ENCODE peak calls at places on chromosomes 13 and 19, in nine cellular contexts. One of them, this sample, is unnamed.

GRCh38 chr13:107216046-107216715 is 648.2 kb upstream of the ARGLU1 start:
- DNase-seq in neural crest cell: no peak
- DNase-seq in CD8-positive, alpha-beta T cell: no peak
- DNase-seq in pancreas: no peak
- DNase-seq in HFF-Myc: no peak
- DNase-seq in ovary: no peak
- DNase-seq in Caco-2: no peak
- DNase-seq in brain microvascular endothelial cell: no peak
- DNase-seq in Panc1: no peak
- DNase-seq in this sample: no peak

GRCh38 chr19:46970815-46971214 is 48.8 kb upstream of the NPAS1 start:
- DNase-seq in neural crest cell: no peak
- DNase-seq in CD8-positive, alpha-beta T cell: no peak
- DNase-seq in pancreas: no peak
- DNase-seq in HFF-Myc: peak; percentile 80
- DNase-seq in ovary: no peak
- DNase-seq in Caco-2: no peak
- DNase-seq in brain microvascular endothelial cell: peak; percentile 93
- DNase-seq in Panc1: peak; percentile 50
- DNase-seq in this sample: no peak

GRCh38 chr19:19628499-19629134 is 597 bp upstream of the LPAR2 start:
- DNase-seq in neural crest cell: peak; percentile 70
- DNase-seq in CD8-positive, alpha-beta T cell: peak; percentile 62
- DNase-seq in pancreas: peak; percentile 45
- DNase-seq in HFF-Myc: no peak
- DNase-seq in ovary: peak; percentile 67
- DNase-seq in Caco-2: peak; percentile 78
- DNase-seq in brain microvascular endothelial cell: peak; percentile 58
- DNase-seq in Panc1: no peak
- DNase-seq in this sample: peak; percentile 45

GRCh38 chr19:14135355-14135754 is 1.0 kb downstream of the ASF1B start:
- DNase-seq in neural crest cell: no peak
- DNase-seq in CD8-positive, alpha-beta T cell: no peak
- DNase-seq in pancreas: no peak
- DNase-seq in HFF-Myc: no peak
- DNase-seq in ovary: no peak
- DNase-seq in Caco-2: no peak
- DNase-seq in brain microvascular endothelial cell: no peak
- DNase-seq in Panc1: no peak
- DNase-seq in this sample: no peak

GRCh38 chr13:108463365-108463764 is 166.0 kb upstream of the MYO16 start:
- DNase-seq in neural crest cell: no peak
- DNase-seq in CD8-positive, alpha-beta T cell: no peak
- DNase-seq in pancreas: no peak
- DNase-seq in HFF-Myc: peak; percentile 3
- DNase-seq in ovary: no peak
- DNase-seq in Caco-2: no peak
- DNase-seq in brain microvascular endothelial cell: peak; percentile 90
- DNase-seq in Panc1: no peak
- DNase-seq in this sample: no peak

GRCh38 chr13:31485183-31485582 is 254.1 kb upstream of the RXFP2 start:
- DNase-seq in neural crest cell: no peak
- DNase-seq in CD8-positive, alpha-beta T cell: no peak
- DNase-seq in pancreas: no peak
- DNase-seq in HFF-Myc: no peak
- DNase-seq in ovary: no peak
- DNase-seq in Caco-2: no peak
- DNase-seq in brain microvascular endothelial cell: peak; percentile 68
- DNase-seq in Panc1: no peak
- DNase-seq in this sample: no peak

GRCh38 chr13:43127103-43127817 is 103.9 kb downstream of the DNAJC15 start:
- DNase-seq in neural crest cell: no peak
- DNase-seq in CD8-positive, alpha-beta T cell: no peak
- DNase-seq in pancreas: no peak
- DNase-seq in HFF-Myc: no peak
- DNase-seq in ovary: no peak
- DNase-seq in Caco-2: no peak
- DNase-seq in brain microvascular endothelial cell: no peak
- DNase-seq in Panc1: no peak
- DNase-seq in this sample: no peak

GRCh38 chr13:25170554-25171107 is 1.5 kb downstream of the AMER2 start:
- DNase-seq in neural crest cell: peak; percentile 25
- DNase-seq in CD8-positive, alpha-beta T cell: peak; percentile 13
- DNase-seq in pancreas: no peak
- DNase-seq in HFF-Myc: no peak
- DNase-seq in ovary: no peak
- DNase-seq in Caco-2: no peak
- DNase-seq in brain microvascular endothelial cell: no peak
- DNase-seq in Panc1: no peak
- DNase-seq in this sample: no peak

GRCh38 chr13:107612376-107612775 is 603.0 kb downstream of the LIG4 start:
- DNase-seq in neural crest cell: no peak
- DNase-seq in CD8-positive, alpha-beta T cell: no peak
- DNase-seq in pancreas: no peak
- DNase-seq in HFF-Myc: no peak
- DNase-seq in ovary: no peak
- DNase-seq in Caco-2: no peak
- DNase-seq in brain microvascular endothelial cell: no peak
- DNase-seq in Panc1: no peak
- DNase-seq in this sample: no peak

GRCh38 chr19:46713781-46714522 is 3.0 kb downstream of the PRKD2 start:
- DNase-seq in neural crest cell: peak; percentile 50
- DNase-seq in CD8-positive, alpha-beta T cell: peak; percentile 72
- DNase-seq in pancreas: peak; percentile 97
- DNase-seq in HFF-Myc: peak; percentile 54
- DNase-seq in ovary: peak; percentile 94
- DNase-seq in Caco-2: peak; percentile 87
- DNase-seq in brain microvascular endothelial cell: peak; percentile 80
- DNase-seq in Panc1: no peak
- DNase-seq in this sample: peak; percentile 58

GRCh38 chr13:38990693-38991092 is at the start of gene STOML3:
- DNase-seq in neural crest cell: no peak
- DNase-seq in CD8-positive, alpha-beta T cell: no peak
- DNase-seq in pancreas: no peak
- DNase-seq in HFF-Myc: no peak
- DNase-seq in ovary: no peak
- DNase-seq in Caco-2: no peak
- DNase-seq in brain microvascular endothelial cell: no peak
- DNase-seq in Panc1: no peak
- DNase-seq in this sample: no peak

GRCh38 chr13:60571571-60571970 is 174.6 kb downstream of the TDRD3 start:
- DNase-seq in neural crest cell: no peak
- DNase-seq in CD8-positive, alpha-beta T cell: no peak
- DNase-seq in pancreas: no peak
- DNase-seq in HFF-Myc: no peak
- DNase-seq in ovary: no peak
- DNase-seq in Caco-2: no peak
- DNase-seq in brain microvascular endothelial cell: no peak
- DNase-seq in Panc1: no peak
- DNase-seq in this sample: no peak

GRCh38 chr13:114144606-114145244 is 12.3 kb upstream of the RASA3 start:
- DNase-seq in neural crest cell: no peak
- DNase-seq in CD8-positive, alpha-beta T cell: no peak
- DNase-seq in pancreas: peak; percentile 10
- DNase-seq in HFF-Myc: no peak
- DNase-seq in ovary: no peak
- DNase-seq in Caco-2: peak; percentile 25
- DNase-seq in brain microvascular endothelial cell: no peak
- DNase-seq in Panc1: no peak
- DNase-seq in this sample: no peak

GRCh38 chr13:39379667-39380655 is 223.0 kb downstream of the LHFPL6 start:
- DNase-seq in neural crest cell: no peak
- DNase-seq in CD8-positive, alpha-beta T cell: no peak
- DNase-seq in pancreas: no peak
- DNase-seq in HFF-Myc: no peak
- DNase-seq in ovary: no peak
- DNase-seq in Caco-2: no peak
- DNase-seq in brain microvascular endothelial cell: no peak
- DNase-seq in Panc1: no peak
- DNase-seq in this sample: no peak

GRCh38 chr13:75217949-75218348 is 264.0 kb downstream of the TBC1D4 start:
- DNase-seq in neural crest cell: no peak
- DNase-seq in CD8-positive, alpha-beta T cell: no peak
- DNase-seq in pancreas: no peak
- DNase-seq in HFF-Myc: no peak
- DNase-seq in ovary: no peak
- DNase-seq in Caco-2: no peak
- DNase-seq in brain microvascular endothelial cell: peak; percentile 36
- DNase-seq in Panc1: no peak
- DNase-seq in this sample: no peak

GRCh38 chr19:40744554-40745401 is 5.5 kb downstream of the ACTMAP start:
- DNase-seq in neural crest cell: no peak
- DNase-seq in CD8-positive, alpha-beta T cell: peak; percentile 30
- DNase-seq in pancreas: no peak
- DNase-seq in HFF-Myc: no peak
- DNase-seq in ovary: no peak
- DNase-seq in Caco-2: peak; percentile 75
- DNase-seq in brain microvascular endothelial cell: no peak
- DNase-seq in Panc1: no peak
- DNase-seq in this sample: no peak
- TF ChIP-seq CTCF in neural crest cell: no peak
- TF ChIP-seq CTCF in CD8-positive, alpha-beta T cell: no peak
- TF ChIP-seq CTCF in pancreas: no peak
- TF ChIP-seq CTCF in HFF-Myc: no peak
- TF ChIP-seq CTCF in ovary: no peak
- TF ChIP-seq CTCF in Caco-2: peak; percentile 41
- TF ChIP-seq CTCF in brain microvascular endothelial cell: no peak
- TF ChIP-seq CTCF in Panc1: no peak
- TF ChIP-seq CTCF in this sample: no peak

GRCh38 chr13:52703482-52703881 is 36.1 kb downstream of the CNMD start:
- DNase-seq in neural crest cell: no peak
- DNase-seq in CD8-positive, alpha-beta T cell: no peak
- DNase-seq in pancreas: no peak
- DNase-seq in HFF-Myc: no peak
- DNase-seq in ovary: no peak
- DNase-seq in Caco-2: no peak
- DNase-seq in brain microvascular endothelial cell: no peak
- DNase-seq in Panc1: no peak
- DNase-seq in this sample: no peak

GRCh38 chr13:52711277-52711676 is 28.3 kb downstream of the CNMD start:
- DNase-seq in neural crest cell: no peak
- DNase-seq in CD8-positive, alpha-beta T cell: no peak
- DNase-seq in pancreas: no peak
- DNase-seq in HFF-Myc: peak; percentile 10
- DNase-seq in ovary: no peak
- DNase-seq in Caco-2: no peak
- DNase-seq in brain microvascular endothelial cell: no peak
- DNase-seq in Panc1: no peak
- DNase-seq in this sample: no peak

GRCh38 chr13:52701728-52702480 is 37.7 kb downstream of the CNMD start:
- DNase-seq in neural crest cell: no peak
- DNase-seq in CD8-positive, alpha-beta T cell: no peak
- DNase-seq in pancreas: no peak
- DNase-seq in HFF-Myc: no peak
- DNase-seq in ovary: no peak
- DNase-seq in Caco-2: no peak
- DNase-seq in brain microvascular endothelial cell: no peak
- DNase-seq in Panc1: no peak
- DNase-seq in this sample: no peak

GRCh38 chr13:52706074-52706473 is 33.5 kb downstream of the CNMD start:
- DNase-seq in neural crest cell: no peak
- DNase-seq in CD8-positive, alpha-beta T cell: no peak
- DNase-seq in pancreas: no peak
- DNase-seq in HFF-Myc: no peak
- DNase-seq in ovary: no peak
- DNase-seq in Caco-2: no peak
- DNase-seq in brain microvascular endothelial cell: no peak
- DNase-seq in Panc1: no peak
- DNase-seq in this sample: no peak

GRCh38 chr13:52707375-52707774 is 32.2 kb downstream of the CNMD start:
- DNase-seq in neural crest cell: no peak
- DNase-seq in CD8-positive, alpha-beta T cell: no peak
- DNase-seq in pancreas: no peak
- DNase-seq in HFF-Myc: no peak
- DNase-seq in ovary: no peak
- DNase-seq in Caco-2: no peak
- DNase-seq in brain microvascular endothelial cell: no peak
- DNase-seq in Panc1: no peak
- DNase-seq in this sample: no peak
- TF ChIP-seq CTCF in neural crest cell: peak; percentile 39
- TF ChIP-seq CTCF in CD8-positive, alpha-beta T cell: no peak
- TF ChIP-seq CTCF in pancreas: no peak
- TF ChIP-seq CTCF in HFF-Myc: no peak
- TF ChIP-seq CTCF in ovary: no peak
- TF ChIP-seq CTCF in Caco-2: peak; percentile 4
- TF ChIP-seq CTCF in brain microvascular endothelial cell: no peak
- TF ChIP-seq CTCF in Panc1: peak; percentile 30
- TF ChIP-seq CTCF in this sample: no peak

GRCh38 chr19:49938662-49939061 is 9.4 kb upstream of the NUP62 start:
- DNase-seq in neural crest cell: no peak
- DNase-seq in CD8-positive, alpha-beta T cell: no peak
- DNase-seq in pancreas: no peak
- DNase-seq in HFF-Myc: no peak
- DNase-seq in ovary: peak; percentile 54
- DNase-seq in Caco-2: no peak
- DNase-seq in brain microvascular endothelial cell: no peak
- DNase-seq in Panc1: no peak
- DNase-seq in this sample: no peak

GRCh38 chr19:49936549-49936948 is 7.2 kb upstream of the NUP62 start:
- DNase-seq in neural crest cell: no peak
- DNase-seq in CD8-positive, alpha-beta T cell: no peak
- DNase-seq in pancreas: no peak
- DNase-seq in HFF-Myc: no peak
- DNase-seq in ovary: no peak
- DNase-seq in Caco-2: no peak
- DNase-seq in brain microvascular endothelial cell: no peak
- DNase-seq in Panc1: no peak
- DNase-seq in this sample: no peak

GRCh38 chr19:49940482-49940791 is 11.1 kb upstream of the NUP62 start:
- DNase-seq in neural crest cell: no peak
- DNase-seq in CD8-positive, alpha-beta T cell: no peak
- DNase-seq in pancreas: no peak
- DNase-seq in HFF-Myc: no peak
- DNase-seq in ovary: no peak
- DNase-seq in Caco-2: no peak
- DNase-seq in brain microvascular endothelial cell: no peak
- DNase-seq in Panc1: no peak
- DNase-seq in this sample: no peak

GRCh38 chr19:49939721-49940481 is 10.6 kb upstream of the NUP62 start:
- DNase-seq in neural crest cell: no peak
- DNase-seq in CD8-positive, alpha-beta T cell: no peak
- DNase-seq in pancreas: no peak
- DNase-seq in HFF-Myc: no peak
- DNase-seq in ovary: no peak
- DNase-seq in Caco-2: no peak
- DNase-seq in brain microvascular endothelial cell: no peak
- DNase-seq in Panc1: no peak
- DNase-seq in this sample: no peak
- TF ChIP-seq CTCF in neural crest cell: no peak
- TF ChIP-seq CTCF in CD8-positive, alpha-beta T cell: no peak
- TF ChIP-seq CTCF in pancreas: no peak
- TF ChIP-seq CTCF in HFF-Myc: no peak
- TF ChIP-seq CTCF in ovary: no peak
- TF ChIP-seq CTCF in Caco-2: no peak
- TF ChIP-seq CTCF in brain microvascular endothelial cell: no peak
- TF ChIP-seq CTCF in Panc1: no peak
- TF ChIP-seq CTCF in this sample: no peak

DNA sequence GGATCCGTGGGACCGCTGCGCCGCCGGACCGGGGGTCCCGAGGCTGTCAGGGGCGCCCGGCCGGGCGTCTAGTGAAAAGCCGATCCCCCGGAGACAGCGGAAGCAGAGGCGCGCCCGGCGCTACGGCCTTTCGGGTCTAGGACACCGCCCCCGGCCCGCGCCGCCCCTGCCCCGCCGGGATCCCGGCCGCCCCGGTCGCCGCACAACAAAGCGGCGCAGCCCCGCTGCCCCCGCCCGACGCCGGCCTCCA is 634 bp downstream of the LATS2 start:
- DNase-seq in neural crest cell: peak; percentile 30
- DNase-seq in CD8-positive, alpha-beta T cell: no peak
- DNase-seq in pancreas: no peak
- DNase-seq in HFF-Myc: no peak
- DNase-seq in ovary: no peak
- DNase-seq in Caco-2: no peak
- DNase-seq in brain microvascular endothelial cell: no peak
- DNase-seq in Panc1: no peak
- DNase-seq in this sample: no peak
- TF ChIP-seq CTCF in neural crest cell: no peak
- TF ChIP-seq CTCF in CD8-positive, alpha-beta T cell: no peak
- TF ChIP-seq CTCF in pancreas: no peak
- TF ChIP-seq CTCF in HFF-Myc: no peak
- TF ChIP-seq CTCF in ovary: no peak
- TF ChIP-seq CTCF in Caco-2: no peak
- TF ChIP-seq CTCF in brain microvascular endothelial cell: no peak
- TF ChIP-seq CTCF in Panc1: no peak
- TF ChIP-seq CTCF in this sample: no peak

This sample was measured in natural killer cell.